ENCODE peak calls at places on chromosomes 16 and 17, in nine cellular contexts. One of them, this sample, is unnamed.

GRCh38 chr17:14359251-14359939 is 58.5 kb downstream of the HS3ST3B1 start:
- DNase-seq in NCI-H1092 treated with DMSO at 0.1 percent for 48 hours: no peak
- DNase-seq in activated CD8-positive, alpha-beta memory T cell treated with anti-CD3 and anti-CD28 coated beads, Interleukin-2, amount 50 U/mL, for 48 hours: peak; percentile 72
- DNase-seq in fibroblast of pulmonary artery: no peak
- DNase-seq in H1: no peak
- DNase-seq in non-pigmented ciliary epithelial cell: no peak
- DNase-seq in astrocyte of the spinal cord: no peak
- DNase-seq in DMS153: no peak
- DNase-seq in GOT3: no peak
- DNase-seq in this sample: no peak

GRCh38 chr16:14111713-14112538 is 40.8 kb downstream of the MRTFB start:
- DNase-seq in non-pigmented ciliary epithelial cell: no peak
- DNase-seq in NCI-H1092 treated with DMSO at 0.1 percent for 48 hours: peak; percentile 57
- DNase-seq in DMS153: peak; percentile 72
- DNase-seq in GOT3: no peak
- DNase-seq in activated CD8-positive, alpha-beta memory T cell treated with anti-CD3 and anti-CD28 coated beads, Interleukin-2, amount 50 U/mL, for 48 hours: no peak
- DNase-seq in astrocyte of the spinal cord: no peak
- DNase-seq in H1: no peak
- DNase-seq in fibroblast of pulmonary artery: peak; percentile 29
- DNase-seq in this sample: peak; percentile 47

GRCh38 chr17:71699907-71700306 is 420.9 kb upstream of the SOX9 start:
- DNase-seq in astrocyte of the spinal cord: no peak
- DNase-seq in GOT3: no peak
- DNase-seq in H1: no peak
- DNase-seq in NCI-H1092 treated with DMSO at 0.1 percent for 48 hours: no peak
- DNase-seq in non-pigmented ciliary epithelial cell: no peak
- DNase-seq in DMS153: no peak
- DNase-seq in activated CD8-positive, alpha-beta memory T cell treated with anti-CD3 and anti-CD28 coated beads, Interleukin-2, amount 50 U/mL, for 48 hours: no peak
- DNase-seq in fibroblast of pulmonary artery: no peak
- DNase-seq in this sample: no peak

GRCh38 chr16:80233097-80233835 is 307.5 kb upstream of the DYNLRB2 start:
- DNase-seq in H1: no peak
- DNase-seq in DMS153: no peak
- DNase-seq in NCI-H1092 treated with DMSO at 0.1 percent for 48 hours: no peak
- DNase-seq in non-pigmented ciliary epithelial cell: no peak
- DNase-seq in fibroblast of pulmonary artery: no peak
- DNase-seq in activated CD8-positive, alpha-beta memory T cell treated with anti-CD3 and anti-CD28 coated beads, Interleukin-2, amount 50 U/mL, for 48 hours: no peak
- DNase-seq in astrocyte of the spinal cord: no peak
- DNase-seq in GOT3: no peak
- DNase-seq in this sample: peak; percentile 13

GRCh38 chr17:62664336-62665120 is 37.1 kb downstream of the MRC2 start:
- DNase-seq in activated CD8-positive, alpha-beta memory T cell treated with anti-CD3 and anti-CD28 coated beads, Interleukin-2, amount 50 U/mL, for 48 hours: no peak
- DNase-seq in astrocyte of the spinal cord: no peak
- DNase-seq in H1: no peak
- DNase-seq in DMS153: no peak
- DNase-seq in GOT3: no peak
- DNase-seq in non-pigmented ciliary epithelial cell: no peak
- DNase-seq in fibroblast of pulmonary artery: no peak
- DNase-seq in NCI-H1092 treated with DMSO at 0.1 percent for 48 hours: no peak
- DNase-seq in this sample: no peak

GRCh38 chr17:72840019-72840418 is 252.5 kb downstream of the SLC39A11 start:
- DNase-seq in astrocyte of the spinal cord: no peak
- DNase-seq in DMS153: no peak
- DNase-seq in H1: no peak
- DNase-seq in NCI-H1092 treated with DMSO at 0.1 percent for 48 hours: no peak
- DNase-seq in fibroblast of pulmonary artery: peak; percentile 7
- DNase-seq in activated CD8-positive, alpha-beta memory T cell treated with anti-CD3 and anti-CD28 coated beads, Interleukin-2, amount 50 U/mL, for 48 hours: no peak
- DNase-seq in GOT3: no peak
- DNase-seq in non-pigmented ciliary epithelial cell: no peak
- DNase-seq in this sample: no peak

GRCh38 chr16:2035431-2036199 is 8.9 kb downstream of the NHERF2 start:
- DNase-seq in fibroblast of pulmonary artery: peak; percentile 65
- DNase-seq in DMS153: peak; percentile 31
- DNase-seq in astrocyte of the spinal cord: peak; percentile 93
- DNase-seq in non-pigmented ciliary epithelial cell: no peak
- DNase-seq in NCI-H1092 treated with DMSO at 0.1 percent for 48 hours: peak; percentile 52
- DNase-seq in GOT3: peak; percentile 11
- DNase-seq in H1: no peak
- DNase-seq in activated CD8-positive, alpha-beta memory T cell treated with anti-CD3 and anti-CD28 coated beads, Interleukin-2, amount 50 U/mL, for 48 hours: no peak
- DNase-seq in this sample: peak; percentile 92

GRCh38 chr16:87815567-87815966 is 49.8 kb upstream of the KLHDC4 start:
- DNase-seq in NCI-H1092 treated with DMSO at 0.1 percent for 48 hours: no peak
- DNase-seq in GOT3: no peak
- DNase-seq in non-pigmented ciliary epithelial cell: no peak
- DNase-seq in DMS153: no peak
- DNase-seq in activated CD8-positive, alpha-beta memory T cell treated with anti-CD3 and anti-CD28 coated beads, Interleukin-2, amount 50 U/mL, for 48 hours: no peak
- DNase-seq in fibroblast of pulmonary artery: no peak
- DNase-seq in astrocyte of the spinal cord: no peak
- DNase-seq in H1: no peak
- DNase-seq in this sample: no peak

GRCh38 chr17:79795795-79796569 is 895 bp downstream of the CBX8 start:
- DNase-seq in GOT3: no peak
- DNase-seq in DMS153: no peak
- DNase-seq in H1: no peak
- DNase-seq in NCI-H1092 treated with DMSO at 0.1 percent for 48 hours: no peak
- DNase-seq in activated CD8-positive, alpha-beta memory T cell treated with anti-CD3 and anti-CD28 coated beads, Interleukin-2, amount 50 U/mL, for 48 hours: no peak
- DNase-seq in non-pigmented ciliary epithelial cell: no peak
- DNase-seq in astrocyte of the spinal cord: no peak
- DNase-seq in fibroblast of pulmonary artery: no peak
- DNase-seq in this sample: no peak

GRCh38 chr17:70168044-70168978 is 1.0 kb upstream of the KCNJ2 start:
- DNase-seq in NCI-H1092 treated with DMSO at 0.1 percent for 48 hours: peak; percentile 67
- DNase-seq in non-pigmented ciliary epithelial cell: peak; percentile 72
- DNase-seq in activated CD8-positive, alpha-beta memory T cell treated with anti-CD3 and anti-CD28 coated beads, Interleukin-2, amount 50 U/mL, for 48 hours: peak; percentile 53
- DNase-seq in fibroblast of pulmonary artery: peak; percentile 68
- DNase-seq in DMS153: peak; percentile 44
- DNase-seq in astrocyte of the spinal cord: peak; percentile 86
- DNase-seq in GOT3: no peak
- DNase-seq in H1: peak; percentile 10
- DNase-seq in this sample: peak; percentile 92

GRCh38 chr16:4420703-4421102 is 4.3 kb upstream of the CORO7 start:
- DNase-seq in fibroblast of pulmonary artery: no peak
- DNase-seq in NCI-H1092 treated with DMSO at 0.1 percent for 48 hours: no peak
- DNase-seq in H1: no peak
- DNase-seq in non-pigmented ciliary epithelial cell: no peak
- DNase-seq in GOT3: no peak
- DNase-seq in activated CD8-positive, alpha-beta memory T cell treated with anti-CD3 and anti-CD28 coated beads, Interleukin-2, amount 50 U/mL, for 48 hours: no peak
- DNase-seq in DMS153: no peak
- DNase-seq in astrocyte of the spinal cord: no peak
- DNase-seq in this sample: peak; percentile 34

GRCh38 chr17:43094129-43094834 is 30.9 kb downstream of the BRCA1 start:
- DNase-seq in fibroblast of pulmonary artery: peak; percentile 3
- DNase-seq in DMS153: no peak
- DNase-seq in GOT3: no peak
- DNase-seq in activated CD8-positive, alpha-beta memory T cell treated with anti-CD3 and anti-CD28 coated beads, Interleukin-2, amount 50 U/mL, for 48 hours: no peak
- DNase-seq in NCI-H1092 treated with DMSO at 0.1 percent for 48 hours: no peak
- DNase-seq in astrocyte of the spinal cord: peak; percentile 26
- DNase-seq in non-pigmented ciliary epithelial cell: no peak
- DNase-seq in H1: no peak
- DNase-seq in this sample: peak; percentile 30

GRCh38 chr17:45063198-45063597 is 2.1 kb downstream of the NMT1 start:
- DNase-seq in fibroblast of pulmonary artery: no peak
- DNase-seq in H1: no peak
- DNase-seq in non-pigmented ciliary epithelial cell: no peak
- DNase-seq in astrocyte of the spinal cord: no peak
- DNase-seq in NCI-H1092 treated with DMSO at 0.1 percent for 48 hours: no peak
- DNase-seq in DMS153: no peak
- DNase-seq in GOT3: no peak
- DNase-seq in activated CD8-positive, alpha-beta memory T cell treated with anti-CD3 and anti-CD28 coated beads, Interleukin-2, amount 50 U/mL, for 48 hours: no peak
- DNase-seq in this sample: no peak

GRCh38 chr16:24328835-24329418 is 72.8 kb downstream of the CACNG3 start:
- DNase-seq in GOT3: no peak
- DNase-seq in activated CD8-positive, alpha-beta memory T cell treated with anti-CD3 and anti-CD28 coated beads, Interleukin-2, amount 50 U/mL, for 48 hours: no peak
- DNase-seq in astrocyte of the spinal cord: no peak
- DNase-seq in NCI-H1092 treated with DMSO at 0.1 percent for 48 hours: no peak
- DNase-seq in H1: no peak
- DNase-seq in DMS153: no peak
- DNase-seq in non-pigmented ciliary epithelial cell: no peak
- DNase-seq in fibroblast of pulmonary artery: no peak
- DNase-seq in this sample: no peak

GRCh38 chr16:54296543-54296942 is 10.0 kb upstream of the IRX3 start:
- DNase-seq in activated CD8-positive, alpha-beta memory T cell treated with anti-CD3 and anti-CD28 coated beads, Interleukin-2, amount 50 U/mL, for 48 hours: no peak
- DNase-seq in NCI-H1092 treated with DMSO at 0.1 percent for 48 hours: no peak
- DNase-seq in H1: no peak
- DNase-seq in non-pigmented ciliary epithelial cell: no peak
- DNase-seq in GOT3: no peak
- DNase-seq in fibroblast of pulmonary artery: no peak
- DNase-seq in DMS153: no peak
- DNase-seq in astrocyte of the spinal cord: no peak
- DNase-seq in this sample: no peak

GRCh38 chr16:14196011-14196410 is 124.9 kb downstream of the MRTFB start:
- DNase-seq in non-pigmented ciliary epithelial cell: no peak
- DNase-seq in DMS153: no peak
- DNase-seq in H1: no peak
- DNase-seq in GOT3: no peak
- DNase-seq in NCI-H1092 treated with DMSO at 0.1 percent for 48 hours: no peak
- DNase-seq in activated CD8-positive, alpha-beta memory T cell treated with anti-CD3 and anti-CD28 coated beads, Interleukin-2, amount 50 U/mL, for 48 hours: no peak
- DNase-seq in astrocyte of the spinal cord: no peak
- DNase-seq in fibroblast of pulmonary artery: peak; percentile 65
- DNase-seq in this sample: peak; percentile 58

GRCh38 chr16:87926246-87927194 is 9.8 kb downstream of the CA5A start:
- DNase-seq in DMS153: peak; percentile 61
- DNase-seq in H1: no peak
- DNase-seq in GOT3: no peak
- DNase-seq in non-pigmented ciliary epithelial cell: no peak
- DNase-seq in astrocyte of the spinal cord: no peak
- DNase-seq in NCI-H1092 treated with DMSO at 0.1 percent for 48 hours: peak; percentile 45
- DNase-seq in activated CD8-positive, alpha-beta memory T cell treated with anti-CD3 and anti-CD28 coated beads, Interleukin-2, amount 50 U/mL, for 48 hours: no peak
- DNase-seq in fibroblast of pulmonary artery: no peak
- DNase-seq in this sample: no peak

GRCh38 chr16:11353158-11353557 is 7.9 kb downstream of the RMI2 start:
- DNase-seq in GOT3: no peak
- DNase-seq in activated CD8-positive, alpha-beta memory T cell treated with anti-CD3 and anti-CD28 coated beads, Interleukin-2, amount 50 U/mL, for 48 hours: no peak
- DNase-seq in H1: no peak
- DNase-seq in astrocyte of the spinal cord: no peak
- DNase-seq in DMS153: no peak
- DNase-seq in fibroblast of pulmonary artery: no peak
- DNase-seq in NCI-H1092 treated with DMSO at 0.1 percent for 48 hours: no peak
- DNase-seq in non-pigmented ciliary epithelial cell: no peak
- DNase-seq in this sample: no peak

GRCh38 chr16:88376835-88377726 is 5.7 kb upstream of the ZNF469 start:
- DNase-seq in non-pigmented ciliary epithelial cell: no peak
- DNase-seq in fibroblast of pulmonary artery: peak; percentile 16
- DNase-seq in DMS153: no peak
- DNase-seq in GOT3: no peak
- DNase-seq in H1: no peak
- DNase-seq in astrocyte of the spinal cord: no peak
- DNase-seq in NCI-H1092 treated with DMSO at 0.1 percent for 48 hours: no peak
- DNase-seq in activated CD8-positive, alpha-beta memory T cell treated with anti-CD3 and anti-CD28 coated beads, Interleukin-2, amount 50 U/mL, for 48 hours: no peak
- DNase-seq in this sample: no peak

GRCh38 chr17:80705988-80706387 is 161.3 kb downstream of the RPTOR start:
- DNase-seq in astrocyte of the spinal cord: no peak
- DNase-seq in H1: no peak
- DNase-seq in GOT3: no peak
- DNase-seq in NCI-H1092 treated with DMSO at 0.1 percent for 48 hours: no peak
- DNase-seq in DMS153: no peak
- DNase-seq in non-pigmented ciliary epithelial cell: no peak
- DNase-seq in activated CD8-positive, alpha-beta memory T cell treated with anti-CD3 and anti-CD28 coated beads, Interleukin-2, amount 50 U/mL, for 48 hours: peak; percentile 29
- DNase-seq in fibroblast of pulmonary artery: no peak
- DNase-seq in this sample: no peak

GRCh38 chr17:17186051-17186450 is 20.1 kb downstream of the PLD6 start:
- DNase-seq in GOT3: no peak
- DNase-seq in H1: no peak
- DNase-seq in fibroblast of pulmonary artery: no peak
- DNase-seq in astrocyte of the spinal cord: no peak
- DNase-seq in NCI-H1092 treated with DMSO at 0.1 percent for 48 hours: no peak
- DNase-seq in non-pigmented ciliary epithelial cell: no peak
- DNase-seq in activated CD8-positive, alpha-beta memory T cell treated with anti-CD3 and anti-CD28 coated beads, Interleukin-2, amount 50 U/mL, for 48 hours: peak; percentile 73
- DNase-seq in DMS153: no peak
- DNase-seq in this sample: peak; percentile 38

GRCh38 chr17:51815097-51815496 is 343.4 kb downstream of the CA10 start:
- DNase-seq in DMS153: no peak
- DNase-seq in astrocyte of the spinal cord: no peak
- DNase-seq in non-pigmented ciliary epithelial cell: no peak
- DNase-seq in GOT3: no peak
- DNase-seq in H1: no peak
- DNase-seq in fibroblast of pulmonary artery: no peak
- DNase-seq in NCI-H1092 treated with DMSO at 0.1 percent for 48 hours: no peak
- DNase-seq in activated CD8-positive, alpha-beta memory T cell treated with anti-CD3 and anti-CD28 coated beads, Interleukin-2, amount 50 U/mL, for 48 hours: no peak
- DNase-seq in this sample: no peak

GRCh38 chr17:43401293-43401692 is 2.5 kb downstream of the ARL4D start:
- DNase-seq in DMS153: no peak
- DNase-seq in H1: no peak
- DNase-seq in fibroblast of pulmonary artery: peak; percentile 70
- DNase-seq in non-pigmented ciliary epithelial cell: no peak
- DNase-seq in activated CD8-positive, alpha-beta memory T cell treated with anti-CD3 and anti-CD28 coated beads, Interleukin-2, amount 50 U/mL, for 48 hours: no peak
- DNase-seq in NCI-H1092 treated with DMSO at 0.1 percent for 48 hours: no peak
- DNase-seq in astrocyte of the spinal cord: peak; percentile 66
- DNase-seq in GOT3: peak; percentile 34
- DNase-seq in this sample: peak; percentile 47

GRCh38 chr17:74531231-74531761 is at the start of gene CD300LB:
- DNase-seq in DMS153: no peak
- DNase-seq in activated CD8-positive, alpha-beta memory T cell treated with anti-CD3 and anti-CD28 coated beads, Interleukin-2, amount 50 U/mL, for 48 hours: peak; percentile 38
- DNase-seq in non-pigmented ciliary epithelial cell: no peak
- DNase-seq in H1: no peak
- DNase-seq in astrocyte of the spinal cord: no peak
- DNase-seq in NCI-H1092 treated with DMSO at 0.1 percent for 48 hours: no peak
- DNase-seq in GOT3: no peak
- DNase-seq in fibroblast of pulmonary artery: no peak
- DNase-seq in this sample: no peak

GRCh38 chr16:66386629-66387622 is 20.4 kb downstream of the CDH5 start:
- DNase-seq in DMS153: no peak
- DNase-seq in GOT3: no peak
- DNase-seq in non-pigmented ciliary epithelial cell: no peak
- DNase-seq in NCI-H1092 treated with DMSO at 0.1 percent for 48 hours: no peak
- DNase-seq in activated CD8-positive, alpha-beta memory T cell treated with anti-CD3 and anti-CD28 coated beads, Interleukin-2, amount 50 U/mL, for 48 hours: no peak
- DNase-seq in fibroblast of pulmonary artery: no peak
- DNase-seq in H1: no peak
- DNase-seq in astrocyte of the spinal cord: no peak
- DNase-seq in this sample: no peak

GRCh38 chr16:68954871-68955635 is 111.7 kb downstream of the TANGO6 start:
- DNase-seq in H1: no peak
- DNase-seq in GOT3: no peak
- DNase-seq in DMS153: no peak
- DNase-seq in astrocyte of the spinal cord: no peak
- DNase-seq in activated CD8-positive, alpha-beta memory T cell treated with anti-CD3 and anti-CD28 coated beads, Interleukin-2, amount 50 U/mL, for 48 hours: no peak
- DNase-seq in NCI-H1092 treated with DMSO at 0.1 percent for 48 hours: no peak
- DNase-seq in non-pigmented ciliary epithelial cell: no peak
- DNase-seq in fibroblast of pulmonary artery: no peak
- DNase-seq in this sample: no peak

GRCh38 chr17:5500804-5501391 is 14.5 kb downstream of the MIS12 start:
- DNase-seq in GOT3: peak; percentile 36
- DNase-seq in fibroblast of pulmonary artery: peak; percentile 87
- DNase-seq in activated CD8-positive, alpha-beta memory T cell treated with anti-CD3 and anti-CD28 coated beads, Interleukin-2, amount 50 U/mL, for 48 hours: peak; percentile 86
- DNase-seq in non-pigmented ciliary epithelial cell: no peak
- DNase-seq in astrocyte of the spinal cord: peak; percentile 88
- DNase-seq in DMS153: no peak
- DNase-seq in NCI-H1092 treated with DMSO at 0.1 percent for 48 hours: peak; percentile 88
- DNase-seq in H1: peak; percentile 95
- DNase-seq in this sample: peak; percentile 93

GRCh38 chr17:4604111-4604644 is 19.8 kb downstream of the SMTNL2 start:
- DNase-seq in H1: no peak
- DNase-seq in astrocyte of the spinal cord: peak; percentile 66
- DNase-seq in GOT3: no peak
- DNase-seq in fibroblast of pulmonary artery: peak; percentile 55
- DNase-seq in DMS153: no peak
- DNase-seq in activated CD8-positive, alpha-beta memory T cell treated with anti-CD3 and anti-CD28 coated beads, Interleukin-2, amount 50 U/mL, for 48 hours: no peak
- DNase-seq in NCI-H1092 treated with DMSO at 0.1 percent for 48 hours: peak; percentile 62
- DNase-seq in non-pigmented ciliary epithelial cell: no peak
- DNase-seq in this sample: peak; percentile 89

GRCh38 chr17:2982854-2983636 is 80.4 kb downstream of the OR1D5 start:
- DNase-seq in DMS153: no peak
- DNase-seq in non-pigmented ciliary epithelial cell: no peak
- DNase-seq in H1: no peak
- DNase-seq in NCI-H1092 treated with DMSO at 0.1 percent for 48 hours: peak; percentile 44
- DNase-seq in activated CD8-positive, alpha-beta memory T cell treated with anti-CD3 and anti-CD28 coated beads, Interleukin-2, amount 50 U/mL, for 48 hours: peak; percentile 8
- DNase-seq in fibroblast of pulmonary artery: peak; percentile 94
- DNase-seq in GOT3: peak; percentile 48
- DNase-seq in astrocyte of the spinal cord: peak; percentile 64
- DNase-seq in this sample: no peak